ENCODE peak calls at places on chromosomes 5 and 9, in six cellular contexts. S is H1, R is GM12878, B is HCT116, K is K562, E is HepG2. X is an unnamed sample.
A peak's percentile ranks its signal among the peaks of the same experiment; 100 is the strongest.

GRCh38 chr5:72999916-73000315 is 44.1 kb downstream of the FCHO2 start:
- DNase-seq in E (no peak), R (no peak), B (no peak), K (no peak), S (no peak), X (no peak)

GRCh38 chr9:71446081-71446480 is 322.2 kb downstream of the CEMIP2 start:
- DNase-seq in K (no peak), R (no peak), S (no peak), E (no peak), B (no peak), X (no peak)

GRCh38 chr9:37676411-37676830 is 25.7 kb downstream of the FRMPD1 start:
- DNase-seq in K (no peak), S (no peak), B (no peak), R (no peak), E (no peak), X (no peak)

GRCh38 chr5:143208781-143209510 is 194.5 kb downstream of the NR3C1 start:
- DNase-seq in K (peak; percentile 49), R (no peak), S (no peak), E (no peak), B (no peak), X (no peak)

GRCh38 chr9:83304686-83305085 is 233.5 kb downstream of the FRMD3 start:
- DNase-seq in S (no peak), K (no peak), R (no peak), E (no peak), B (no peak), X (no peak)

GRCh38 chr5:22708770-22709328 is 144.3 kb downstream of the CDH12 start:
- DNase-seq in S (peak; percentile 13), K (no peak), E (no peak), B (no peak), R (no peak), X (no peak)

GRCh38 chr5:111187079-111187478 is 37.1 kb upstream of the CAMK4 start:
- DNase-seq in R (no peak), E (no peak), K (no peak), S (no peak), B (no peak), X (no peak)

GRCh38 chr9:107681988-107682387 is 192.4 kb upstream of the KLF4 start:
- DNase-seq in R (no peak), B (no peak), K (no peak), S (no peak), E (no peak), X (no peak)

GRCh38 chr5:158531899-158532298 is 567.8 kb downstream of the EBF1 start:
- DNase-seq in S (no peak), E (no peak), R (no peak), B (no peak), K (no peak), X (no peak)

GRCh38 chr9:77534376-77535057 is 113.6 kb downstream of the GNA14 start:
- DNase-seq in E (peak; percentile 96), K (no peak), B (no peak), R (no peak), S (no peak), X (peak; percentile 73)

GRCh38 chr9:132087438-132088030 is 7.9 kb upstream of the MED27 start:
- DNase-seq in B (no peak), E (no peak), S (no peak), R (no peak), K (no peak), X (no peak)

GRCh38 chr9:103789686-103790085 is 304.4 kb upstream of the SMC2 start:
- DNase-seq in B (no peak), R (no peak), K (no peak), E (peak; percentile 16), S (no peak), X (no peak)

GRCh38 chr9:92723801-92724323 is 40.8 kb downstream of the BICD2 start:
- DNase-seq in S (no peak), B (no peak), E (no peak), K (no peak), R (no peak), X (no peak)

GRCh38 chr9:10366171-10366779 is 246.5 kb downstream of the PTPRD start:
- DNase-seq in S (no peak), E (peak; percentile 32), B (peak; percentile 2), R (peak; percentile 13), K (peak; percentile 2), X (peak; percentile 38)

GRCh38 chr9:106682420-106682819 is 180.5 kb upstream of the ZNF462 start:
- DNase-seq in B (no peak), R (no peak), E (no peak), K (no peak), S (no peak), X (no peak)

GRCh38 chr5:61332369-61332745 is 299 bp downstream of the ZSWIM6 start:
- DNase-seq in R (no peak), S (no peak), B (no peak), K (no peak), E (no peak), X (no peak)

GRCh38 chr5:172147857-172148256 is 40.2 kb downstream of the STK10 start:
- DNase-seq in R (no peak), S (no peak), E (no peak), K (peak; percentile 72), B (no peak), X (no peak)

GRCh38 chr5:171549259-171549658 is 129.8 kb downstream of the FGF18 start:
- DNase-seq in R (no peak), K (no peak), E (no peak), B (no peak), S (no peak), X (no peak)

GRCh38 chr9:127809562-127810377 is 7.1 kb downstream of the FPGS start:
- DNase-seq in R (no peak), E (no peak), K (peak; percentile 95), B (no peak), S (no peak), X (no peak)

GRCh38 chr5:38208782-38209378 is 49.5 kb upstream of the EGFLAM start:
- DNase-seq in R (no peak), S (no peak), B (peak; percentile 47), K (peak; percentile 34), E (peak; percentile 46), X (peak; percentile 27)

GRCh38 chr5:127839072-127839471 is 135.9 kb downstream of the CCDC192 start:
- DNase-seq in E (no peak), K (no peak), S (no peak), B (no peak), R (no peak), X (no peak)

GRCh38 chr5:66860199-66860975 is 264.2 kb downstream of the MAST4 start:
- DNase-seq in R (no peak), S (no peak), B (no peak), K (no peak), E (no peak), X (no peak)

GRCh38 chr9:93684806-93685553 is 108.6 kb downstream of the PHF2 start:
- DNase-seq in S (no peak), K (peak; percentile 44), B (no peak), R (no peak), E (no peak), X (no peak)

GRCh38 chr9:21741151-21741550 is 61.3 kb upstream of the MTAP start:
- DNase-seq in S (no peak), E (no peak), R (no peak), B (no peak), K (no peak), X (no peak)

GRCh38 chr5:139181835-139182452 is 16.2 kb downstream of the SIL1 start:
- DNase-seq in K (no peak), R (no peak), E (no peak), S (no peak), B (peak; percentile 36), X (no peak)

GRCh38 chr5:139422307-139422893 is 16.9 kb downstream of the DNAJC18 start:
- DNase-seq in K (peak; percentile 80), R (no peak), S (no peak), E (peak; percentile 66), B (peak; percentile 48), X (peak; percentile 40)

DNA sequence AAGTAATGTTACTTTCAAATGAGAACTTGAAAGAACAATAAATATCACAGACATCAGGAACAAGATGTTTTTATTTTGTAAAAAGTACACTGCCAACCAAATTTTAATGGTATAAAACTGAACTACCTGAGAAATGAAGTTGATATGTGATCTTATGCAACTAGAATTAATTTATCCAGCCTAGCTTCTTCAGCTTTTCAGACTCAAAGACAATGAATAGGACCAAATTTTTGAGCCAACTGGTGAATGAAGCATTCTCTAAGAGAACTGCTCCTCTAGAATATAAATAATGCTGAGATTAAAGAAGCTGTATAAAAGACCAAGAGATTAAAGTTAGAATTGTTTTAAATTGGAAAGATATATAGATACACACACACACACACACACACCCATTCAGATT is 9.9 kb downstream of the CDC14B start:
- DNase-seq in E (no peak), B (no peak), R (no peak), S (no peak), K (no peak), X (no peak)
- TF ChIP-seq ZNF274 in E (no peak), B (no peak), R (no peak), S (no peak), K (no peak), X (no peak)

DNA sequence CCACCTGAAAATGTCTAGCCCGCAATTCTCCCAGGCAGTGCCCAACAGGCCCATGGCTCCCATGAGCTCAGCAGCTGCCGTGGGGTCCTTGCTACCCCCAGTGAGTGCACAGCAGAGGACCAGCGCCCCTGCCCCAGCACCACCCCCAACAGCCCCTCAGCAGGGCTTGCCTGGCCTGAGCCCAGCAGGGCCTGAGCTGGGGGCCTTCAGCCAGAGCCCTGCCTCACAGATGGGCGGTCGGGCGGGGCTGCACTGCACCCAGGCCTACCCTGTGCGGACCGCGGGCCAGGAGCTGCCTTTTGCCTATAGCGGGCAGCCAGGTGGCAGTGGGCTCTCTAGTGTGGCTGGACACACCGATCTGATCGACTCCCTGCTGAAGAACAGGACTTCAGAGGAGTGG is 19.3 kb upstream of the LTC4S start:
- DNase-seq in R (no peak), E (no peak), K (no peak), S (no peak), B (no peak), X (no peak)
- H3K36me3 ChIP-seq in R (peaks cover 12% of the 10 kb centered on the region), E (peaks cover 30% of the 10 kb centered on the region), K (peaks cover 84% of the 10 kb centered on the region), S (peaks cover 43% of the 10 kb centered on the region), B (peaks cover 27% of the 10 kb centered on the region), X (peaks cover 77% of the 10 kb centered on the region)

DNA sequence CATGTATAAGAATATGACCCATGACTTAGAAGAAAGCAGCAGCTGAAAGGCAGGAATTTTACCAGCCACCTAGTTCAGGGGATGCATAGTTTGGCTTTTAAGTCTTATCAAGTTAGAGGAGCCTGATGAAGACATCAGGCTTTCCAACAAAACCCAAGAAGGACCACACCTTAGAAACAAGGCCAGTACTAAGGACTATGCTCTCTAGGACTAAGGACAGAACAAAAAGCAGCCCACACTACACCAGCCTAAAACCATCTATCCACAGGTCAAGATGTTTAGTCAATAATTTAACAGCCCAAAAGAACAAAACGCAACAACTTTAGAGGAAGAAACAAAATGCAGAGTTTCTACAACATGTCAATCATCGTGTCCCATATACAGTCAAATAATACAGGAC is 408.9 kb upstream of the RGMB start:
- DNase-seq in B (no peak), S (no peak), E (no peak), R (no peak), K (no peak), X (no peak)
- TF ChIP-seq ZNF274 in B (no peak), S (no peak), E (no peak), R (no peak), K (no peak), X (no peak)

GRCh38 chr5:176955895-176956294 is 50.7 kb downstream of the UIMC1 start:
- DNase-seq in R (no peak), S (no peak), E (no peak), B (no peak), K (no peak), X (no peak)
- H3K36me3 ChIP-seq in R (peaks cover 25% of the 10 kb centered on the region), S (peaks cover 4% of the 10 kb centered on the region), E (peaks cover 10% of the 10 kb centered on the region), B (peaks cover 22% of the 10 kb centered on the region), K (peaks cover 72% of the 10 kb centered on the region), X (peaks cover 44% of the 10 kb centered on the region)

GRCh38 chr9:126151031-126151670 is 175.5 kb upstream of the MVB12B start:
- DNase-seq in K (no peak), B (no peak), E (peak; percentile 72), R (no peak), S (no peak), X (no peak)
- TF ChIP-seq ZNF274 in K (no peak), B (no peak), E (no peak), R (no peak), S (no peak), X (no peak)